ENCODE peak calls at places on chromosomes 13 and 19, in nine cellular contexts. One of them, this sample, is unnamed.

GRCh38 chr13:109743706-109744453 is 42.5 kb downstream of the IRS2 start:
- DNase-seq in GM04504: no peak
- DNase-seq in Daoy: peak
- DNase-seq in amygdala: no peak
- DNase-seq in GM13977: no peak
- DNase-seq in activated T-cell treated with anti-CD3 and anti-CD28 coated beads, Interleukin-2, amount 50 U/mL, for 24 hours: no peak
- DNase-seq in stimulated activated CD8-positive, alpha-beta memory T cell treated with anti-CD3 and anti-CD28 coated beads, Interleukin-4, amount 100 ng/mL, for 1 hour: no peak
- DNase-seq in HL-60: no peak
- DNase-seq in activated CD4-positive, alpha-beta memory T cell treated with anti-CD3 and anti-CD28 coated beads, Interleukin-2, amount 10 ng/mL, durations not matched to agents 7 days and 5 days: peak
- DNase-seq in this sample: peak

GRCh38 chr13:36840718-36841250 is 21.8 kb downstream of the RFXAP start:
- DNase-seq in GM04504: no peak
- DNase-seq in Daoy: no peak
- DNase-seq in amygdala: no peak
- DNase-seq in GM13977: no peak
- DNase-seq in activated T-cell treated with anti-CD3 and anti-CD28 coated beads, Interleukin-2, amount 50 U/mL, for 24 hours: no peak
- DNase-seq in stimulated activated CD8-positive, alpha-beta memory T cell treated with anti-CD3 and anti-CD28 coated beads, Interleukin-4, amount 100 ng/mL, for 1 hour: no peak
- DNase-seq in HL-60: no peak
- DNase-seq in activated CD4-positive, alpha-beta memory T cell treated with anti-CD3 and anti-CD28 coated beads, Interleukin-2, amount 10 ng/mL, durations not matched to agents 7 days and 5 days: no peak
- DNase-seq in this sample: no peak

GRCh38 chr19:13899393-13899792 is 6.5 kb downstream of the BRME1 start:
- DNase-seq in GM04504: no peak
- DNase-seq in Daoy: no peak
- DNase-seq in amygdala: no peak
- DNase-seq in GM13977: no peak
- DNase-seq in activated T-cell treated with anti-CD3 and anti-CD28 coated beads, Interleukin-2, amount 50 U/mL, for 24 hours: no peak
- DNase-seq in stimulated activated CD8-positive, alpha-beta memory T cell treated with anti-CD3 and anti-CD28 coated beads, Interleukin-4, amount 100 ng/mL, for 1 hour: no peak
- DNase-seq in HL-60: no peak
- DNase-seq in activated CD4-positive, alpha-beta memory T cell treated with anti-CD3 and anti-CD28 coated beads, Interleukin-2, amount 10 ng/mL, durations not matched to agents 7 days and 5 days: no peak
- DNase-seq in this sample: no peak

GRCh38 chr13:34369925-34370324 is 552.0 kb downstream of the RFC3 start:
- DNase-seq in GM04504: no peak
- DNase-seq in Daoy: no peak
- DNase-seq in amygdala: no peak
- DNase-seq in GM13977: no peak
- DNase-seq in activated T-cell treated with anti-CD3 and anti-CD28 coated beads, Interleukin-2, amount 50 U/mL, for 24 hours: no peak
- DNase-seq in stimulated activated CD8-positive, alpha-beta memory T cell treated with anti-CD3 and anti-CD28 coated beads, Interleukin-4, amount 100 ng/mL, for 1 hour: no peak
- DNase-seq in HL-60: no peak
- DNase-seq in activated CD4-positive, alpha-beta memory T cell treated with anti-CD3 and anti-CD28 coated beads, Interleukin-2, amount 10 ng/mL, durations not matched to agents 7 days and 5 days: no peak
- DNase-seq in this sample: peak

GRCh38 chr19:57559008-57559403 is 657 bp downstream of the ZNF550 start:
- DNase-seq in GM04504: no peak
- DNase-seq in Daoy: peak
- DNase-seq in amygdala: no peak
- DNase-seq in GM13977: peak
- DNase-seq in activated T-cell treated with anti-CD3 and anti-CD28 coated beads, Interleukin-2, amount 50 U/mL, for 24 hours: peak
- DNase-seq in stimulated activated CD8-positive, alpha-beta memory T cell treated with anti-CD3 and anti-CD28 coated beads, Interleukin-4, amount 100 ng/mL, for 1 hour: no peak
- DNase-seq in HL-60: peak
- DNase-seq in activated CD4-positive, alpha-beta memory T cell treated with anti-CD3 and anti-CD28 coated beads, Interleukin-2, amount 10 ng/mL, durations not matched to agents 7 days and 5 days: peak
- DNase-seq in this sample: peak

GRCh38 chr13:21011378-21011777 is 50.0 kb downstream of the LATS2 start:
- DNase-seq in GM04504: no peak
- DNase-seq in Daoy: no peak
- DNase-seq in amygdala: no peak
- DNase-seq in GM13977: no peak
- DNase-seq in activated T-cell treated with anti-CD3 and anti-CD28 coated beads, Interleukin-2, amount 50 U/mL, for 24 hours: no peak
- DNase-seq in stimulated activated CD8-positive, alpha-beta memory T cell treated with anti-CD3 and anti-CD28 coated beads, Interleukin-4, amount 100 ng/mL, for 1 hour: no peak
- DNase-seq in HL-60: no peak
- DNase-seq in activated CD4-positive, alpha-beta memory T cell treated with anti-CD3 and anti-CD28 coated beads, Interleukin-2, amount 10 ng/mL, durations not matched to agents 7 days and 5 days: no peak
- DNase-seq in this sample: peak

GRCh38 chr19:6362351-6362801 is 1.0 kb downstream of the CLPP start:
- DNase-seq in GM04504: no peak
- DNase-seq in Daoy: no peak
- DNase-seq in amygdala: no peak
- DNase-seq in GM13977: peak
- DNase-seq in activated T-cell treated with anti-CD3 and anti-CD28 coated beads, Interleukin-2, amount 50 U/mL, for 24 hours: peak
- DNase-seq in stimulated activated CD8-positive, alpha-beta memory T cell treated with anti-CD3 and anti-CD28 coated beads, Interleukin-4, amount 100 ng/mL, for 1 hour: no peak
- DNase-seq in HL-60: no peak
- DNase-seq in activated CD4-positive, alpha-beta memory T cell treated with anti-CD3 and anti-CD28 coated beads, Interleukin-2, amount 10 ng/mL, durations not matched to agents 7 days and 5 days: peak
- DNase-seq in this sample: no peak

GRCh38 chr19:19538077-19538764 is at the start of gene CILP2:
- DNase-seq in GM04504: no peak
- DNase-seq in Daoy: peak
- DNase-seq in amygdala: no peak
- DNase-seq in GM13977: peak
- DNase-seq in activated T-cell treated with anti-CD3 and anti-CD28 coated beads, Interleukin-2, amount 50 U/mL, for 24 hours: peak
- DNase-seq in stimulated activated CD8-positive, alpha-beta memory T cell treated with anti-CD3 and anti-CD28 coated beads, Interleukin-4, amount 100 ng/mL, for 1 hour: no peak
- DNase-seq in HL-60: no peak
- DNase-seq in activated CD4-positive, alpha-beta memory T cell treated with anti-CD3 and anti-CD28 coated beads, Interleukin-2, amount 10 ng/mL, durations not matched to agents 7 days and 5 days: no peak
- DNase-seq in this sample: no peak

GRCh38 chr13:76879211-76879875 is 6.9 kb downstream of the KCTD12 start:
- DNase-seq in GM04504: peak
- DNase-seq in Daoy: peak
- DNase-seq in amygdala: no peak
- DNase-seq in GM13977: peak
- DNase-seq in activated T-cell treated with anti-CD3 and anti-CD28 coated beads, Interleukin-2, amount 50 U/mL, for 24 hours: peak
- DNase-seq in stimulated activated CD8-positive, alpha-beta memory T cell treated with anti-CD3 and anti-CD28 coated beads, Interleukin-4, amount 100 ng/mL, for 1 hour: no peak
- DNase-seq in HL-60: peak
- DNase-seq in activated CD4-positive, alpha-beta memory T cell treated with anti-CD3 and anti-CD28 coated beads, Interleukin-2, amount 10 ng/mL, durations not matched to agents 7 days and 5 days: peak
- DNase-seq in this sample: peak

GRCh38 chr13:114064516-114065140 is 67.8 kb downstream of the RASA3 start:
- DNase-seq in GM04504: no peak
- DNase-seq in Daoy: peak
- DNase-seq in amygdala: peak
- DNase-seq in GM13977: no peak
- DNase-seq in activated T-cell treated with anti-CD3 and anti-CD28 coated beads, Interleukin-2, amount 50 U/mL, for 24 hours: no peak
- DNase-seq in stimulated activated CD8-positive, alpha-beta memory T cell treated with anti-CD3 and anti-CD28 coated beads, Interleukin-4, amount 100 ng/mL, for 1 hour: no peak
- DNase-seq in HL-60: no peak
- DNase-seq in activated CD4-positive, alpha-beta memory T cell treated with anti-CD3 and anti-CD28 coated beads, Interleukin-2, amount 10 ng/mL, durations not matched to agents 7 days and 5 days: no peak
- DNase-seq in this sample: peak

GRCh38 chr19:29596885-29597525 is 9.1 kb upstream of the POP4 start:
- DNase-seq in GM04504: no peak
- DNase-seq in Daoy: peak
- DNase-seq in amygdala: no peak
- DNase-seq in GM13977: no peak
- DNase-seq in activated T-cell treated with anti-CD3 and anti-CD28 coated beads, Interleukin-2, amount 50 U/mL, for 24 hours: no peak
- DNase-seq in stimulated activated CD8-positive, alpha-beta memory T cell treated with anti-CD3 and anti-CD28 coated beads, Interleukin-4, amount 100 ng/mL, for 1 hour: no peak
- DNase-seq in HL-60: no peak
- DNase-seq in activated CD4-positive, alpha-beta memory T cell treated with anti-CD3 and anti-CD28 coated beads, Interleukin-2, amount 10 ng/mL, durations not matched to agents 7 days and 5 days: no peak
- DNase-seq in this sample: peak

GRCh38 chr19:45364696-45365095 is 5.7 kb downstream of the ERCC2 start:
- DNase-seq in GM04504: no peak
- DNase-seq in Daoy: no peak
- DNase-seq in amygdala: no peak
- DNase-seq in GM13977: no peak
- DNase-seq in activated T-cell treated with anti-CD3 and anti-CD28 coated beads, Interleukin-2, amount 50 U/mL, for 24 hours: no peak
- DNase-seq in stimulated activated CD8-positive, alpha-beta memory T cell treated with anti-CD3 and anti-CD28 coated beads, Interleukin-4, amount 100 ng/mL, for 1 hour: no peak
- DNase-seq in HL-60: no peak
- DNase-seq in activated CD4-positive, alpha-beta memory T cell treated with anti-CD3 and anti-CD28 coated beads, Interleukin-2, amount 10 ng/mL, durations not matched to agents 7 days and 5 days: no peak
- DNase-seq in this sample: no peak

GRCh38 chr19:44741258-44741731 is 7.2 kb upstream of the BCL3 start:
- DNase-seq in GM04504: no peak
- DNase-seq in Daoy: peak
- DNase-seq in amygdala: no peak
- DNase-seq in GM13977: no peak
- DNase-seq in activated T-cell treated with anti-CD3 and anti-CD28 coated beads, Interleukin-2, amount 50 U/mL, for 24 hours: no peak
- DNase-seq in stimulated activated CD8-positive, alpha-beta memory T cell treated with anti-CD3 and anti-CD28 coated beads, Interleukin-4, amount 100 ng/mL, for 1 hour: no peak
- DNase-seq in HL-60: peak
- DNase-seq in activated CD4-positive, alpha-beta memory T cell treated with anti-CD3 and anti-CD28 coated beads, Interleukin-2, amount 10 ng/mL, durations not matched to agents 7 days and 5 days: no peak
- DNase-seq in this sample: peak

GRCh38 chr19:5466814-5467291 is 11.6 kb downstream of the ZNRF4 start:
- DNase-seq in GM04504: no peak
- DNase-seq in Daoy: no peak
- DNase-seq in amygdala: no peak
- DNase-seq in GM13977: no peak
- DNase-seq in activated T-cell treated with anti-CD3 and anti-CD28 coated beads, Interleukin-2, amount 50 U/mL, for 24 hours: no peak
- DNase-seq in stimulated activated CD8-positive, alpha-beta memory T cell treated with anti-CD3 and anti-CD28 coated beads, Interleukin-4, amount 100 ng/mL, for 1 hour: no peak
- DNase-seq in HL-60: no peak
- DNase-seq in activated CD4-positive, alpha-beta memory T cell treated with anti-CD3 and anti-CD28 coated beads, Interleukin-2, amount 10 ng/mL, durations not matched to agents 7 days and 5 days: no peak
- DNase-seq in this sample: no peak

GRCh38 chr13:113862766-113863510 is 938 bp downstream of the GAS6 start:
- DNase-seq in GM04504: no peak
- DNase-seq in Daoy: no peak
- DNase-seq in amygdala: no peak
- DNase-seq in GM13977: peak
- DNase-seq in activated T-cell treated with anti-CD3 and anti-CD28 coated beads, Interleukin-2, amount 50 U/mL, for 24 hours: peak
- DNase-seq in stimulated activated CD8-positive, alpha-beta memory T cell treated with anti-CD3 and anti-CD28 coated beads, Interleukin-4, amount 100 ng/mL, for 1 hour: no peak
- DNase-seq in HL-60: no peak
- DNase-seq in activated CD4-positive, alpha-beta memory T cell treated with anti-CD3 and anti-CD28 coated beads, Interleukin-2, amount 10 ng/mL, durations not matched to agents 7 days and 5 days: no peak
- DNase-seq in this sample: peak

GRCh38 chr19:11581740-11582139 is 4.3 kb upstream of the ACP5 start:
- DNase-seq in GM04504: no peak
- DNase-seq in Daoy: peak
- DNase-seq in amygdala: no peak
- DNase-seq in GM13977: peak
- DNase-seq in activated T-cell treated with anti-CD3 and anti-CD28 coated beads, Interleukin-2, amount 50 U/mL, for 24 hours: peak
- DNase-seq in stimulated activated CD8-positive, alpha-beta memory T cell treated with anti-CD3 and anti-CD28 coated beads, Interleukin-4, amount 100 ng/mL, for 1 hour: no peak
- DNase-seq in HL-60: peak
- DNase-seq in activated CD4-positive, alpha-beta memory T cell treated with anti-CD3 and anti-CD28 coated beads, Interleukin-2, amount 10 ng/mL, durations not matched to agents 7 days and 5 days: peak
- DNase-seq in this sample: peak

GRCh38 chr13:58843567-58843966 is 1212.0 kb downstream of the PCDH17 start:
- DNase-seq in GM04504: no peak
- DNase-seq in Daoy: no peak
- DNase-seq in amygdala: no peak
- DNase-seq in GM13977: no peak
- DNase-seq in activated T-cell treated with anti-CD3 and anti-CD28 coated beads, Interleukin-2, amount 50 U/mL, for 24 hours: no peak
- DNase-seq in stimulated activated CD8-positive, alpha-beta memory T cell treated with anti-CD3 and anti-CD28 coated beads, Interleukin-4, amount 100 ng/mL, for 1 hour: no peak
- DNase-seq in HL-60: no peak
- DNase-seq in activated CD4-positive, alpha-beta memory T cell treated with anti-CD3 and anti-CD28 coated beads, Interleukin-2, amount 10 ng/mL, durations not matched to agents 7 days and 5 days: no peak
- DNase-seq in this sample: no peak

GRCh38 chr19:582497-583197 is 7.0 kb upstream of the HCN2 start:
- DNase-seq in GM04504: no peak
- DNase-seq in Daoy: no peak
- DNase-seq in amygdala: no peak
- DNase-seq in GM13977: no peak
- DNase-seq in activated T-cell treated with anti-CD3 and anti-CD28 coated beads, Interleukin-2, amount 50 U/mL, for 24 hours: no peak
- DNase-seq in stimulated activated CD8-positive, alpha-beta memory T cell treated with anti-CD3 and anti-CD28 coated beads, Interleukin-4, amount 100 ng/mL, for 1 hour: no peak
- DNase-seq in HL-60: no peak
- DNase-seq in activated CD4-positive, alpha-beta memory T cell treated with anti-CD3 and anti-CD28 coated beads, Interleukin-2, amount 10 ng/mL, durations not matched to agents 7 days and 5 days: no peak
- DNase-seq in this sample: no peak

GRCh38 chr13:114078501-114079451 is 53.6 kb downstream of the RASA3 start:
- DNase-seq in GM04504: peak
- DNase-seq in Daoy: peak
- DNase-seq in amygdala: no peak
- DNase-seq in GM13977: no peak
- DNase-seq in activated T-cell treated with anti-CD3 and anti-CD28 coated beads, Interleukin-2, amount 50 U/mL, for 24 hours: no peak
- DNase-seq in stimulated activated CD8-positive, alpha-beta memory T cell treated with anti-CD3 and anti-CD28 coated beads, Interleukin-4, amount 100 ng/mL, for 1 hour: no peak
- DNase-seq in HL-60: no peak
- DNase-seq in activated CD4-positive, alpha-beta memory T cell treated with anti-CD3 and anti-CD28 coated beads, Interleukin-2, amount 10 ng/mL, durations not matched to agents 7 days and 5 days: no peak
- DNase-seq in this sample: peak

GRCh38 chr19:2391118-2391725 is 31.2 kb downstream of the TMPRSS9 start:
- DNase-seq in GM04504: peak
- DNase-seq in Daoy: peak
- DNase-seq in amygdala: no peak
- DNase-seq in GM13977: peak
- DNase-seq in activated T-cell treated with anti-CD3 and anti-CD28 coated beads, Interleukin-2, amount 50 U/mL, for 24 hours: no peak
- DNase-seq in stimulated activated CD8-positive, alpha-beta memory T cell treated with anti-CD3 and anti-CD28 coated beads, Interleukin-4, amount 100 ng/mL, for 1 hour: no peak
- DNase-seq in HL-60: peak
- DNase-seq in activated CD4-positive, alpha-beta memory T cell treated with anti-CD3 and anti-CD28 coated beads, Interleukin-2, amount 10 ng/mL, durations not matched to agents 7 days and 5 days: peak
- DNase-seq in this sample: peak

GRCh38 chr19:18788782-18789421 is 2.2 kb downstream of the COMP start:
- DNase-seq in GM04504: no peak
- DNase-seq in Daoy: peak
- DNase-seq in amygdala: no peak
- DNase-seq in GM13977: no peak
- DNase-seq in activated T-cell treated with anti-CD3 and anti-CD28 coated beads, Interleukin-2, amount 50 U/mL, for 24 hours: no peak
- DNase-seq in stimulated activated CD8-positive, alpha-beta memory T cell treated with anti-CD3 and anti-CD28 coated beads, Interleukin-4, amount 100 ng/mL, for 1 hour: no peak
- DNase-seq in HL-60: no peak
- DNase-seq in activated CD4-positive, alpha-beta memory T cell treated with anti-CD3 and anti-CD28 coated beads, Interleukin-2, amount 10 ng/mL, durations not matched to agents 7 days and 5 days: no peak
- DNase-seq in this sample: no peak

GRCh38 chr13:42011601-42012401 is 36.6 kb upstream of the DGKH start:
- DNase-seq in GM04504: no peak
- DNase-seq in Daoy: no peak
- DNase-seq in amygdala: no peak
- DNase-seq in GM13977: no peak
- DNase-seq in activated T-cell treated with anti-CD3 and anti-CD28 coated beads, Interleukin-2, amount 50 U/mL, for 24 hours: no peak
- DNase-seq in stimulated activated CD8-positive, alpha-beta memory T cell treated with anti-CD3 and anti-CD28 coated beads, Interleukin-4, amount 100 ng/mL, for 1 hour: no peak
- DNase-seq in HL-60: no peak
- DNase-seq in activated CD4-positive, alpha-beta memory T cell treated with anti-CD3 and anti-CD28 coated beads, Interleukin-2, amount 10 ng/mL, durations not matched to agents 7 days and 5 days: no peak
- DNase-seq in this sample: no peak

GRCh38 chr19:35260694-35261304 is 8.0 kb upstream of the USF2 start:
- DNase-seq in GM04504: no peak
- DNase-seq in Daoy: no peak
- DNase-seq in amygdala: no peak
- DNase-seq in GM13977: no peak
- DNase-seq in activated T-cell treated with anti-CD3 and anti-CD28 coated beads, Interleukin-2, amount 50 U/mL, for 24 hours: peak
- DNase-seq in stimulated activated CD8-positive, alpha-beta memory T cell treated with anti-CD3 and anti-CD28 coated beads, Interleukin-4, amount 100 ng/mL, for 1 hour: no peak
- DNase-seq in HL-60: no peak
- DNase-seq in activated CD4-positive, alpha-beta memory T cell treated with anti-CD3 and anti-CD28 coated beads, Interleukin-2, amount 10 ng/mL, durations not matched to agents 7 days and 5 days: peak
- DNase-seq in this sample: no peak